ENCODE peak calls at places on chromosomes 11 and 22, in four cellular contexts. A is H9, Z is mesenchymal stem cell, C is neuronal stem cell. O is an unnamed sample.

GRCh38 chr22:38314992-38315800 is 2.0 kb downstream of the CSNK1E start:
- DNase-seq in Z (peak), C (no peak), A (no peak), O (no peak)

GRCh38 chr22:25057013-25057881 is 104.7 kb downstream of the KIAA1671 start:
- DNase-seq in A (peak), C (peak), Z (peak), O (peak)

GRCh38 chr11:75142714-75143419 is 8.0 kb upstream of the SLCO2B1 start:
- DNase-seq in A (peak), C (no peak), Z (peak), O (peak)

GRCh38 chr11:70611890-70612289 is 213.6 kb downstream of the CTTN start:
- DNase-seq in C (no peak), A (no peak), Z (no peak), O (no peak)

GRCh38 chr22:31083377-31083768 is 2.3 kb downstream of the SMTN start:
- DNase-seq in Z (no peak), A (no peak), C (no peak), O (peak)

GRCh38 chr22:19325296-19325950 is 33.9 kb upstream of the CLTCL1 start:
- DNase-seq in A (no peak), C (no peak), Z (peak), O (no peak)

GRCh38 chr11:96051820-96052219 is 127.9 kb upstream of the MTMR2 start:
- DNase-seq in Z (no peak), A (no peak), C (no peak), O (no peak)

GRCh38 chr11:61195710-61196109 is 7.6 kb upstream of the PGA3 start:
- DNase-seq in A (no peak), C (no peak), Z (no peak), O (no peak)

GRCh38 chr22:38214248-38215056 is 12.7 kb downstream of the MAFF start:
- DNase-seq in C (peak), A (peak), Z (peak), O (peak)

GRCh38 chr22:28855355-28856094 is 27.8 kb upstream of the ZNRF3 start:
- DNase-seq in C (peak), A (peak), Z (peak), O (peak)

GRCh38 chr22:21451545-21452520 is 15.4 kb upstream of the TMEM191C start:
- DNase-seq in C (no peak), A (peak), Z (no peak), O (no peak)

GRCh38 chr11:62497132-62497915 is 49.3 kb downstream of the AHNAK start:
- DNase-seq in Z (peak), C (no peak), A (peak), O (peak)

GRCh38 chr22:28568099-28568498 is 111.5 kb downstream of the TTC28 start:
- DNase-seq in Z (no peak), A (no peak), C (no peak), O (no peak)

GRCh38 chr11:12539570-12539969 is 134.7 kb upstream of the TEAD1 start:
- DNase-seq in Z (peak), C (no peak), A (no peak), O (no peak)

GRCh38 chr22:48627203-48627602 is 1200.5 kb downstream of the BRD1 start:
- DNase-seq in C (no peak), Z (no peak), A (no peak), O (no peak)

GRCh38 chr11:65770951-65771567 is 9.7 kb downstream of the AP5B1 start:
- DNase-seq in A (no peak), C (no peak), Z (no peak), O (peak)

GRCh38 chr22:48088226-48088625 is 1325.8 kb downstream of the TBC1D22A start:
- DNase-seq in A (no peak), Z (no peak), C (no peak), O (no peak)

GRCh38 chr11:12086271-12087074 is 23.9 kb upstream of the MICAL2 start:
- DNase-seq in Z (peak), C (no peak), A (no peak), O (peak)

GRCh38 chr11:71525188-71525937 is 1.7 kb upstream of the KRTAP5-7 start:
- DNase-seq in A (no peak), Z (no peak), C (no peak), O (no peak)

GRCh38 chr22:41367039-41367679 is 14.6 kb upstream of the TEF start:
- DNase-seq in Z (peak), C (no peak), A (peak), O (peak)

GRCh38 chr22:41052661-41053490 is 39.5 kb upstream of the EP300 start:
- DNase-seq in Z (peak), A (no peak), C (no peak), O (peak)

GRCh38 chr11:2122907-2123627 is 16.1 kb downstream of the IGF2 start:
- DNase-seq in Z (no peak), A (no peak), C (no peak), O (no peak)

GRCh38 chr11:115760921-115761320 is 256.7 kb upstream of the CADM1 start:
- DNase-seq in A (no peak), C (peak), Z (no peak), O (no peak)

DNA sequence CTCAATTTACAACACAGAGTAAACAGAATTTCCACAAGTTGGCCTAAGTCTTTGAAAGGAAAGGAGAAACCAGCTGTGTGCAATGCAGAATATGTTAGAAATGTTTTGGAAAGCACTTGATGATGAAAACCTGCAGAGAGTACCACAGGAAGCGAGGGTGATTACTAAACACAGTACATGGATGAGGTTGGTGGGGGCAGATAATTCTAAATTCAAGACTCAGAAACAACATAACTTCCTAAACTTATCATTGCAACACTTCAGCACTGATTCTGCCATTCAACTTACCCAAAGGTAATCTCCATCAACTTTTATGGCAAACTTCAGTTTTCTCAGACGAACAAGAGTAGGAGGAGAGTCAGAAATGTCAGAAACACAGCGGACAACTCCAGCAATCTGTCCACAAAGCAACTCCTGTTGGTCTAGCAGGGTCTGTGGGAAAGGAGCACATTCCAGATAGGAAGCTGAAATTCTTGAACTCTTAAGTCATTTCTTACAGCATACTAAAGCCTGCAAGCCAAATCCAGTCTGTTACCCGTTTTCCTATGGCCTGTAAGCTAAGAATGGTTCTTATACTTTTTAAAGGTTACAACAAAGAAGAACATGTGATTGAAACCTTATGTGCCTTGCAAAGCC is 6.8 kb downstream of the HPS4 start:
- DNase-seq in C (no peak), A (no peak), Z (peak), O (no peak)
- H2BK5ac ChIP-seq in C (no peak), A (no peak), Z (peak), O (peak)

GRCh38 chr11:44577231-44577834 is 11.9 kb downstream of the CD82 start:
- DNase-seq in C (no peak), Z (no peak), A (no peak), O (peak)

GRCh38 chr11:44574620-44575287 is 9.3 kb downstream of the CD82 start:
- DNase-seq in Z (peak), A (no peak), C (no peak), O (peak)

GRCh38 chr11:44573333-44573732 is 7.9 kb downstream of the CD82 start:
- DNase-seq in C (no peak), A (no peak), Z (peak), O (no peak)

GRCh38 chr11:44575962-44576361 is 10.5 kb downstream of the CD82 start:
- DNase-seq in A (no peak), Z (no peak), C (no peak), O (no peak)

DNA sequence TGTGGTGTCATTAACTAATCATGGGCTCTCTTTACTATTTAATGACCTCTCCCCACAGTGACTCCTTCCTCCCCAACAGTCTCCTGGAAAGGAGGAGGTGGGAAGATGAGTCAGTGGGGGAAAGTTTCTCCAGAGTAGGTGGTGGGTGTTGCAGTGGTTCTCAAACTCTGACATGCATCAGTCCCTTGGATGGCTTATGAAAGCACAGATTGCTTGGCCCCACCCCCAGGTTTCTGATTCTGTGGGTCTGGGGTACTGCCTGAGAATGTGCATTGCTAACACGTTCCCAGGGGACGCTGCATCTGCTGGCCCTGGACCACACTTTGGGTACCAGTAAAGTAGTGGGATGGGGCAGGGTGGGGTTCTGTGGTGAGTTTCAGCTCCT is 9.8 kb downstream of the CD82 start:
- DNase-seq in C (no peak), A (no peak), Z (peak), O (no peak)
- H2AK5ac ChIP-seq in C (no peak), A (no peak), Z (peak), O (no peak)

DNA sequence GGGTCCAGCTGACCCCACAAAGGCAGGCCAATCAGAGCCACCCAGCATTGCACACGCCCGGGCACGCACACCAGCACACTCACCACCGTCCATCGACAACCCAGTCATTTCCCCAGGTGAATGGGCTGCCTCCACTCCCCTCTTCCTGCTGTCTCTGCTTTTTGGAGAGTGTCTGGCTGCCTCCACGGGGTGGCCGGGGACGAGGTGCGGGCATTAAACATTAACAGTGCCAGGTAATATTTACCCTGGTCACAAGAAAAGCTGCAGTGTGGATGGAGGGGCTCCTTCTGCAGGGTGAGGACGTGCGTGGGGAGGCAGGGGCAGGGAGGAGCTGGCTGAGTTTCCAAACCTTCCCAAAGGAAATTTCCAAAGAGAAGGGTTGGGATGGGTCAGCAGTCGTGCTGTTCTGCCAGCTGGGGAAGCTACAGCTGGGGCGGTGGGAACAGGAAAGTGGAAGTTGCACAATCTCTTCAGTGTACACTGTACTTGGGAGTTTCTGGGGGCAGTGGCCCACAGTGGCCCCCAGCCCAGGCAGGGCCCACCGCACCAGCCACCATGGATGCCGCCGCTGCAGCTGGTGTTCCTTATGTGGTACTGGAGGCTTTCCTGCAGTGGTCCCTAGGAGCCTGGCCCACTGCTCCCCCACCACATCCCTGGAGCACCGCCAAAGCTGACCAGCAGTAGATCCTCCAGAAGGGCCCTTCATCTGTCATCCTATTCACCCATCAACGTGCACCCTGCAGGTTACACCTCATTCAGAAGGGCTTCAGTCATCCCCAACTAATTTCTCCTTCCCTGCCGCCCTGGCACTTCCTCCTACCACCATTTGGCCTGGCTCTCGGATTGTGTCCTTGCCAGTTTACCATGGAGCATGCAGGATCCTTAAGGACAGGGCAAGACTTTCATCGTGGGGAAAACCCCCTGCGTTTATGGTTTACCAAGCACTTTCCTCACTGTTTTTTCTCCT is at the start of gene FXYD2:
- DNase-seq in Z (peak), C (no peak), A (peak), O (no peak)
- H4K8ac ChIP-seq in Z (peak), C (no peak), A (no peak), O (no peak)

GRCh38 chr11:14029415-14029814 is 66.9 kb downstream of the SPON1 start:
- DNase-seq in C (no peak), Z (no peak), A (peak), O (no peak)
- H2BK5ac ChIP-seq in C (no peak), Z (no peak), A (no peak), O (no peak)

GRCh38 chr11:44595006-44595405 is 29.5 kb downstream of the CD82 start:
- DNase-seq in A (no peak), Z (no peak), C (no peak), O (no peak)

GRCh38 chr11:44597358-44598009 is 32.0 kb downstream of the CD82 start:
- DNase-seq in Z (no peak), A (no peak), C (no peak), O (no peak)

GRCh38 chr11:44593194-44593593 is 27.7 kb downstream of the CD82 start:
- DNase-seq in C (no peak), A (no peak), Z (no peak), O (no peak)

GRCh38 chr11:44596541-44597276 is 31.2 kb downstream of the CD82 start:
- DNase-seq in Z (no peak), C (no peak), A (no peak), O (no peak)

GRCh38 chr11:44595964-44596381 is 30.5 kb downstream of the CD82 start:
- DNase-seq in C (no peak), Z (no peak), A (no peak), O (no peak)
- H2AK5ac ChIP-seq in C (peak), Z (no peak), A (no peak), O (no peak)

DNA sequence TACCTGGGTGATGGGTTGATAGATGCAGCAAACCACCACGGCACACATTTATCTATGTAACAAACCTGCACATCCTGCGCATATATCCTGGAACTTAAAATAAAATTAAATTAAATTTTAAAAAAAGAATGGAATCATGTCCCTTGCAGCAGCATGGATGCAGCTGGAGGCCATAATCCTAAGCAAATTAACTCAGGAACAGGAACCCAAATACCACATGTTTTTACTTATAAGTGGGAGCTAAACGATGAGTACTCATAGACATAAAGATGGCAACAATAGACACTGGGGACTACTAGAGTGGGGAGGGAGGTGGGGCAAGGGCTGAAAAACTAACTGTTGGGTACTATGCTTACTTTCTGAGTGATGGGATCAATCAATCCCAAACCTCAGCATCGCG is 40.9 kb downstream of the CWC15 start:
- DNase-seq in Z (no peak), C (no peak), A (no peak), O (no peak)
- H4K8ac ChIP-seq in Z (peak), C (no peak), A (no peak), O (no peak)

GRCh38 chr11:119450590-119450989 is 27.6 kb upstream of the THY1 start:
- DNase-seq in A (no peak), C (no peak), Z (peak), O (no peak)
- H2BK5ac ChIP-seq in A (no peak), C (no peak), Z (no peak), O (no peak)